ENCODE peak calls at places on chromosomes 12 and 14, in four cellular contexts. C is naive thymus-derived CD4-positive, alpha-beta T cell; L is fibroblast of the aortic adventitia; Q is stimulated activated CD4-positive, alpha-beta T cell treated with anti-CD3 and anti-CD28 coated beads, Interleukin-12 subunit alpha, Interleukin-12 subunit beta, amount 100 ng/mL, for 48 hours. W is an unnamed sample.

GRCh38 chr12:24615967-24616411 is 332.9 kb downstream of the BCAT1 start:
- DNase-seq in Q (no peak), C (no peak), L (peak), W (no peak)

GRCh38 chr12:52203126-52203921 is 11.5 kb upstream of the KRT80 start:
- DNase-seq in C (no peak), L (peak), Q (no peak), W (no peak)

GRCh38 chr12:60112778-60113177 is 516.9 kb downstream of the SLC16A7 start:
- DNase-seq in C (no peak), L (no peak), Q (no peak), W (no peak)

GRCh38 chr12:3295648-3296408 is 195.2 kb upstream of the PRMT8 start:
- DNase-seq in C (no peak), Q (no peak), L (peak), W (no peak)

GRCh38 chr14:64758711-64759554 is 54.7 kb downstream of the PLEKHG3 start:
- DNase-seq in Q (no peak), L (peak), C (no peak), W (no peak)

GRCh38 chr14:91873476-91874265 is 6.3 kb upstream of the TC2N start:
- DNase-seq in L (no peak), C (peak), Q (no peak), W (peak)

GRCh38 chr14:101077511-101078074 is 174.1 kb upstream of the RTL1 start:
- DNase-seq in Q (no peak), C (no peak), L (no peak), W (no peak)

GRCh38 chr12:29709056-29709455 is 74.7 kb downstream of the TMTC1 start:
- DNase-seq in Q (no peak), L (no peak), C (no peak), W (no peak)

GRCh38 chr14:91417983-91418386 is 365 bp upstream of the CCDC88C start:
- DNase-seq in Q (peak), L (no peak), C (peak), W (peak)